ENCODE peak calls at places on chromosome 4, in five cellular contexts. N is mesenchymal stem cell, K is IMR-90, X is neuronal stem cell, F is H1. H is an unnamed sample.

GRCh38 chr4:59818656-59819055 is 1381.5 kb upstream of the ADGRL3 start:
- DNase-seq in N (no peak), K (no peak), X (no peak), F (no peak), H (peak; percentile 2)

GRCh38 chr4:184413227-184414064 is 60.9 kb downstream of the IRF2 start:
- DNase-seq in N (no peak), K (no peak), X (no peak), F (no peak), H (no peak)

GRCh38 chr4:113825272-113825671 is 63.7 kb upstream of the CAMK2D start:
- DNase-seq in N (no peak), K (no peak), X (no peak), F (no peak), H (no peak)

GRCh38 chr4:24795666-24796381 is 451 bp downstream of the SOD3 start:
- DNase-seq in N (no peak), K (no peak), X (no peak), F (no peak), H (peak; percentile 28)

GRCh38 chr4:20506827-20507226 is 193.4 kb upstream of the PACRGL start:
- DNase-seq in N (peak; percentile 67), K (peak; percentile 90), X (no peak), F (no peak), H (no peak)

GRCh38 chr4:110091426-110091825 is 107.0 kb downstream of the ELOVL6 start:
- DNase-seq in N (peak; percentile 34), K (peak; percentile 88), X (no peak), F (no peak), H (no peak)

GRCh38 chr4:120291541-120291940 is 224.9 kb upstream of the MAD2L1 start:
- DNase-seq in N (peak; percentile 7), K (no peak), X (no peak), F (no peak), H (no peak)

GRCh38 chr4:108352664-108353308 is 184.1 kb upstream of the LEF1 start:
- DNase-seq in N (no peak), K (no peak), X (no peak), F (no peak), H (no peak)

GRCh38 chr4:28251831-28252230 is 1391.2 kb downstream of the STIM2 start:
- DNase-seq in N (no peak), K (no peak), X (no peak), F (no peak), H (no peak)

GRCh38 chr4:1641671-1642070 is 42.4 kb downstream of the FAM53A start:
- DNase-seq in N (no peak), K (no peak), X (no peak), F (no peak), H (no peak)

GRCh38 chr4:1638873-1639272 is 45.2 kb downstream of the FAM53A start:
- DNase-seq in N (no peak), K (no peak), X (no peak), F (no peak), H (no peak)

GRCh38 chr4:1638272-1638598 is 45.9 kb downstream of the FAM53A start:
- DNase-seq in N (no peak), K (no peak), X (no peak), F (no peak), H (no peak)

GRCh38 chr4:1639299-1639868 is 44.7 kb downstream of the FAM53A start:
- DNase-seq in N (no peak), K (no peak), X (no peak), F (no peak), H (no peak)

GRCh38 chr4:1640110-1640509 is 44.0 kb downstream of the FAM53A start:
- DNase-seq in N (no peak), K (no peak), X (no peak), F (no peak), H (no peak)
- H3K14ac ChIP-seq in N (no peak overlapping the region), K (no peak overlapping the region), X (no peak overlapping the region), F (no peak overlapping the region), H (no peak overlapping the region)

GRCh38 chr4:48832571-48832970 is 1.7 kb downstream of the OCIAD1 start:
- DNase-seq in N (no peak), K (no peak), X (no peak), F (no peak), H (no peak)
- H3K4me3 ChIP-seq in N (no peak overlapping the region), K (no peak overlapping the region), X (no peak overlapping the region), F (peak overlapping the region; percentile 99), H (no peak overlapping the region)

DNA sequence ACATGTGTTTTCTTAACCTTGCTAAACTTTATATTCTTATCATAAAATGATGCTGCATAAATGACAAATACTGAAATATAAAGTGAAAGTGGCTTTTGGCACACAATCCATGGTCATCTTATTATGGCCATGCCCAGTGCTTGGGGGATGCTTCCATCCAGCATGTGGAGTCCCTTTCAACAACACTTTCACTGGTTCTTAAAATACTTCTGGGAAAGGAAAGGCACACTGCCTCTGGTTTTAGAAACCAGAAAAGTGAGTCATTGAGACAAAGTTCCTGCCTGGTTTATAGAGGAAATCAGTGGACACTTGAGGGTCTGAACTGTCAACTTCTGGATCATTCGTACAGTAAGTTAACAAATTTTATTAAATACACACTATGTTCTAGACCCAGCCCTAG is 248.0 kb upstream of the ADAMTS3 start:
- DNase-seq in N (no peak), K (no peak), X (no peak), F (no peak), H (no peak)
- H3K9ac ChIP-seq in N (no peak overlapping the region), K (no peak overlapping the region), X (no peak overlapping the region), F (no peak overlapping the region), H (no peak overlapping the region)

GRCh38 chr4:6269651-6270511 is at the start of gene WFS1:
- DNase-seq in N (peak; percentile 98), K (peak; percentile 97), X (peak; percentile 99), F (peak; percentile 98), H (peak; percentile 99)
- H3K14ac ChIP-seq in N (peak within 1 kb of the TSS; percentile 97), K (peak within 1 kb of the TSS; percentile 43), X (no peak within 1 kb of the TSS), F (no peak within 1 kb of the TSS), H (peak within 1 kb of the TSS; percentile 76)

GRCh38 chr4:46390353-46391058 is 578 bp upstream of the GABRA2 start:
- DNase-seq in N (peak; percentile 55), K (no peak), X (peak; percentile 27), F (no peak), H (no peak)
- H3K4me3 ChIP-seq in N (no peak overlapping the region), K (peak overlapping the region; percentile 7), X (peak overlapping the region; percentile 82), F (peak overlapping the region; percentile 82), H (peak overlapping the region; percentile 62)

DNA sequence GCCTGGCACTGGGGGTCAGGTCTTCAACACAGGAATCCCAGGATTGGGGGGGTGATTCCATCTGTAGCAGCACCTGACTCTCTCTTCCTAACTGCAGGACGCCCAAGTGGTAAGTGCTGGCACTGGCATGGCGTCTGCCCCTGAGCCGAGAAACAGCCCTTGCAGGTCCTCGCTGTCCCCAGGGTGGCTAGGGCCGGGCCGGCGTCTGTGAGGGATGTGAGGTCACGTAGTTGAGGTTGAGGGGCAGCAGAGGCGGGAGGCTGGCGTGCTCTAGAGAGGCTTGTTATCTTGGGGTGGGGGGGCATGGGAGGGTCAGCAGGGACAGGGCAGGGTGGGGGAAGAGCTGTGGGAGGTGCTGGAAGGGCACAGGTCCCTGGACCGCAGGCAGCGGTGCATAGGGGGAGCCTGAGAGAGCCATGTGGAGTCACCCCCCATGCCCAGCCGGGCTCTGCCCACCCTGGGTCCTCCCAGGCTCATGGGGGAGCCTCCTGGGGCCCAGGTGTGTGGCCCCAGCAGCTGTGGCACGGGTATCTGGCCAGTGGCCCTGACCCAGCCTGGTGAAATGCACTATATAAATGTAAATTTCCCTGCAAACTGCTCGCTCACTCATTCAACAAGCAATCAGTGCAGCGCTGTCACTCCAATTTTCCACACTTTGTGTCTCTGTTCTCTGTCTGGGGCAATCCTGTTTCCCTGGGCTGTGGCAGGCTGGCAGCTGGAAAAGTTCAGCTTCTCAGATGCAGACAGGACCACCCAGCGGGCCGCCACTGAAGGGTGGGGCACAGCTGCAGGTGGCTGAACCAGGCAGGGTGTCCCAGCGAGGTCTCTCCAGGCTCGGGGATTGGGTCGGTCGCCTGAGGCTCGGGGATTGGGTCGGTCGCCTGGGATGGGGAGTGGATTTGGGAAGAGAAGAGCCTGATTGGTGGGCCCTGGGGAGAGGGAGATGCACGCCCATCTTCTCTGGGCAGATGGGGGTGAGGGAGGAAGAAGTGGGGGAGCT is 102.2 kb upstream of the NKX1-1 start:
- DNase-seq in N (no peak), K (no peak), X (no peak), F (no peak), H (no peak)
- H3K9ac ChIP-seq in N (no peak overlapping the region), K (no peak overlapping the region), X (no peak overlapping the region), F (no peak overlapping the region), H (no peak overlapping the region)

H was measured in trophoblast cell.